ENCODE peak calls at places on chromosomes 7 and 10, in seven cellular contexts. N is HCT116, T is HepG2, D is GM12878, V is SK-N-SH, G is K562, F is H1. H is an unnamed sample.

GRCh38 chr7:156143683-156144082 is 331.4 kb upstream of the SHH start:
- DNase-seq in F (no peak), D (no peak), V (no peak), T (no peak), N (no peak), G (no peak), H (no peak)

GRCh38 chr10:25280076-25280475 is 105.3 kb downstream of the GPR158 start:
- DNase-seq in T (no peak), D (no peak), G (no peak), N (no peak), F (no peak), V (no peak), H (no peak)

GRCh38 chr7:17371656-17372524 is 73.4 kb downstream of the AHR start:
- DNase-seq in V (no peak), F (no peak), D (no peak), N (peak), G (no peak), T (peak), H (no peak)

GRCh38 chr7:132292803-132293202 is 283.5 kb downstream of the PLXNA4 start:
- DNase-seq in N (no peak), F (no peak), V (no peak), D (no peak), T (peak), G (no peak), H (no peak)

GRCh38 chr10:3777876-3778707 is 6.9 kb downstream of the KLF6 start:
- DNase-seq in T (no peak), G (no peak), D (no peak), N (no peak), F (no peak), V (no peak), H (no peak)

GRCh38 chr10:113450906-113451305 is 101.9 kb upstream of the HABP2 start:
- DNase-seq in F (no peak), D (no peak), V (no peak), N (no peak), G (no peak), T (no peak), H (no peak)

GRCh38 chr10:3330687-3331086 is 158.1 kb upstream of the PITRM1 start:
- DNase-seq in V (no peak), D (no peak), T (no peak), G (no peak), F (no peak), N (no peak), H (no peak)

GRCh38 chr10:31151301-31151700 is 119.6 kb upstream of the ZNF438 start:
- DNase-seq in F (no peak), N (no peak), D (no peak), T (no peak), G (no peak), V (no peak), H (no peak)

GRCh38 chr10:119871881-119872609 is 598 bp downstream of the MCMBP start:
- DNase-seq in T (no peak), N (peak), D (no peak), F (peak), G (no peak), V (peak), H (peak)

GRCh38 chr10:1316806-1317131 is 260.6 kb downstream of the WDR37 start:
- DNase-seq in T (no peak), F (peak), D (no peak), G (no peak), V (no peak), N (no peak), H (no peak)

GRCh38 chr7:45921699-45922519 is 837 bp upstream of the IGFBP3 start:
- DNase-seq in T (peak), V (peak), N (peak), G (peak), F (peak), D (no peak), H (peak)

GRCh38 chr7:106047146-106047545 is 65.0 kb downstream of the SYPL1 start:
- DNase-seq in V (no peak), F (no peak), G (no peak), T (no peak), D (no peak), N (no peak), H (no peak)

GRCh38 chr7:141463986-141464385 is 87.2 kb upstream of the AGK start:
- DNase-seq in V (no peak), D (no peak), T (no peak), F (no peak), N (no peak), G (no peak), H (no peak)

GRCh38 chr7:141461924-141462323 is 89.3 kb upstream of the AGK start:
- DNase-seq in D (no peak), N (no peak), G (no peak), V (no peak), F (no peak), T (no peak), H (no peak)

GRCh38 chr7:141464551-141464950 is 86.7 kb upstream of the AGK start:
- DNase-seq in F (no peak), G (no peak), T (no peak), V (no peak), D (no peak), N (no peak), H (no peak)

GRCh38 chr7:141460781-141461715 is 90.2 kb upstream of the AGK start:
- DNase-seq in T (no peak), D (no peak), G (no peak), V (no peak), N (no peak), F (no peak), H (peak)

DNA sequence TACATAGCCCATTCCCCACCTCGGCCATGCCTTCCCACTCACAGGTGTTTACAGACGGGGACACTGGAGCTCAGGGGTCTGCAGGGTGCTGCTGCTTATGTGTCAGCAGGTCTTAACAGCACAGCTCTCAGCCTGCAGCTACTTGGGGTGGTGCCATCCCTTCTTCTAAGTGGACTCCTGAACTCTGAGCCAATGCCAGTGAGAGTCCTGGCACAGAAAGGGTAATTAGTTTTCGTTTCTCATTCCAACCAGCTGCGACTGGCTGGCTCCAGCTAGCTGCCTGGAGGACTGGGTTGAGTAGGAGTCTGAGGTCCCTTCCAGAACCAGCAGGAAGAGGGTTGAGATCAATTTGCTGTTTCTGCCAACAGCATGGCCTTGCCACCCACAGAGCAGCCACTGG is 88.3 kb upstream of the AGK start:
- DNase-seq in V (no peak), T (no peak), G (no peak), F (no peak), D (no peak), N (no peak), H (peak)
- TF ChIP-seq JUND in V (no peak), T (no peak), G (no peak), F (no peak), D (no peak), N (no peak), H (no peak)

GRCh38 chr7:138837627-138838026 is 39.6 kb upstream of the ATP6V0A4 start:
- DNase-seq in D (no peak), V (no peak), F (no peak), G (no peak), T (no peak), N (no peak), H (no peak)
- TF ChIP-seq JUND in D (no peak), V (no peak), F (no peak), G (no peak), T (no peak), N (no peak), H (no peak)

GRCh38 chr7:23043441-23043840 is 29.5 kb upstream of the HYCC1 start:
- DNase-seq in D (no peak), V (no peak), T (no peak), N (no peak), G (no peak), F (no peak), H (no peak)
- TF ChIP-seq JUND in D (no peak), V (no peak), T (no peak), N (no peak), G (no peak), F (no peak), H (no peak)

GRCh38 chr10:14564268-14564744 is 210.4 kb downstream of the FAM107B start:
- DNase-seq in G (no peak), V (no peak), T (no peak), N (no peak), D (no peak), F (no peak), H (no peak)
- TF ChIP-seq JUND in G (no peak), V (no peak), T (no peak), N (no peak), D (no peak), F (no peak), H (no peak)

H was measured in T47D.